ENCODE peak calls at places on chromosomes 1 and 21, in four cellular contexts. One of them, this sample, is unnamed.
A peak's percentile ranks its signal among the peaks of the same experiment; 100 is the strongest.

GRCh38 chr1:15275921-15276683 is 29.1 kb downstream of the FHAD1 start:
- DNase-seq in heart left ventricle: no peak
- DNase-seq in brain microvascular endothelial cell: no peak
- DNase-seq in kidney epithelial cell: no peak
- DNase-seq in this sample: no peak

GRCh38 chr1:204971700-204972336 is 71.2 kb upstream of the CNTN2 start:
- DNase-seq in brain microvascular endothelial cell: peak; percentile 62
- DNase-seq in heart left ventricle: no peak
- DNase-seq in kidney epithelial cell: no peak
- DNase-seq in this sample: peak; percentile 20

GRCh38 chr1:14525262-14525661 is 73.2 kb upstream of the KAZN start:
- DNase-seq in heart left ventricle: no peak
- DNase-seq in brain microvascular endothelial cell: no peak
- DNase-seq in kidney epithelial cell: no peak
- DNase-seq in this sample: no peak

GRCh38 chr1:12615166-12615915 is 2.7 kb downstream of the DHRS3 start:
- DNase-seq in brain microvascular endothelial cell: no peak
- DNase-seq in kidney epithelial cell: no peak
- DNase-seq in heart left ventricle: no peak
- DNase-seq in this sample: no peak

GRCh38 chr1:173410794-173411236 is 66.3 kb upstream of the PRDX6 start:
- DNase-seq in kidney epithelial cell: no peak
- DNase-seq in brain microvascular endothelial cell: no peak
- DNase-seq in heart left ventricle: no peak
- DNase-seq in this sample: no peak

GRCh38 chr1:3074297-3074741 is 5.3 kb downstream of the PRDM16 start:
- DNase-seq in kidney epithelial cell: no peak
- DNase-seq in brain microvascular endothelial cell: no peak
- DNase-seq in heart left ventricle: peak; percentile 48
- DNase-seq in this sample: no peak

GRCh38 chr1:59484090-59484489 is 187.2 kb downstream of the FGGY start:
- DNase-seq in heart left ventricle: no peak
- DNase-seq in kidney epithelial cell: no peak
- DNase-seq in brain microvascular endothelial cell: peak; percentile 85
- DNase-seq in this sample: peak; percentile 79

GRCh38 chr1:216523043-216523442 is 99.8 kb upstream of the USH2A start:
- DNase-seq in kidney epithelial cell: no peak
- DNase-seq in brain microvascular endothelial cell: no peak
- DNase-seq in heart left ventricle: no peak
- DNase-seq in this sample: no peak

GRCh38 chr1:213457097-213457680 is 406.1 kb downstream of the RPS6KC1 start:
- DNase-seq in brain microvascular endothelial cell: no peak
- DNase-seq in heart left ventricle: peak; percentile 48
- DNase-seq in kidney epithelial cell: no peak
- DNase-seq in this sample: no peak

GRCh38 chr1:70103770-70104169 is 101.6 kb downstream of the LRRC40 start:
- DNase-seq in kidney epithelial cell: no peak
- DNase-seq in brain microvascular endothelial cell: no peak
- DNase-seq in heart left ventricle: no peak
- DNase-seq in this sample: no peak

GRCh38 chr1:159929155-159930051 is 4.1 kb upstream of the TAGLN2 start:
- DNase-seq in kidney epithelial cell: no peak
- DNase-seq in brain microvascular endothelial cell: no peak
- DNase-seq in heart left ventricle: no peak
- DNase-seq in this sample: no peak

GRCh38 chr1:58447891-58448290 is 98.6 kb downstream of the OMA1 start:
- DNase-seq in kidney epithelial cell: no peak
- DNase-seq in heart left ventricle: no peak
- DNase-seq in brain microvascular endothelial cell: no peak
- DNase-seq in this sample: no peak

GRCh38 chr1:111515291-111516007 is 12.0 kb upstream of the ADORA3 start:
- DNase-seq in heart left ventricle: peak; percentile 93
- DNase-seq in brain microvascular endothelial cell: peak; percentile 27
- DNase-seq in kidney epithelial cell: no peak
- DNase-seq in this sample: no peak

GRCh38 chr1:67687649-67688048 is 2.6 kb downstream of the GADD45A start:
- DNase-seq in kidney epithelial cell: peak; percentile 70
- DNase-seq in brain microvascular endothelial cell: peak; percentile 49
- DNase-seq in heart left ventricle: no peak
- DNase-seq in this sample: peak; percentile 60

GRCh38 chr1:206685749-206686485 is 1.2 kb downstream of the MAPKAPK2 start:
- DNase-seq in heart left ventricle: peak; percentile 76
- DNase-seq in brain microvascular endothelial cell: peak; percentile 57
- DNase-seq in kidney epithelial cell: peak; percentile 56
- DNase-seq in this sample: no peak

GRCh38 chr21:19999369-20000272 is 998.6 kb upstream of the NCAM2 start:
- DNase-seq in brain microvascular endothelial cell: no peak
- DNase-seq in heart left ventricle: no peak
- DNase-seq in kidney epithelial cell: no peak
- DNase-seq in this sample: no peak

GRCh38 chr1:1752671-1753606 is 25.3 kb downstream of the NADK start:
- DNase-seq in brain microvascular endothelial cell: no peak
- DNase-seq in kidney epithelial cell: no peak
- DNase-seq in heart left ventricle: no peak
- DNase-seq in this sample: no peak

DNA sequence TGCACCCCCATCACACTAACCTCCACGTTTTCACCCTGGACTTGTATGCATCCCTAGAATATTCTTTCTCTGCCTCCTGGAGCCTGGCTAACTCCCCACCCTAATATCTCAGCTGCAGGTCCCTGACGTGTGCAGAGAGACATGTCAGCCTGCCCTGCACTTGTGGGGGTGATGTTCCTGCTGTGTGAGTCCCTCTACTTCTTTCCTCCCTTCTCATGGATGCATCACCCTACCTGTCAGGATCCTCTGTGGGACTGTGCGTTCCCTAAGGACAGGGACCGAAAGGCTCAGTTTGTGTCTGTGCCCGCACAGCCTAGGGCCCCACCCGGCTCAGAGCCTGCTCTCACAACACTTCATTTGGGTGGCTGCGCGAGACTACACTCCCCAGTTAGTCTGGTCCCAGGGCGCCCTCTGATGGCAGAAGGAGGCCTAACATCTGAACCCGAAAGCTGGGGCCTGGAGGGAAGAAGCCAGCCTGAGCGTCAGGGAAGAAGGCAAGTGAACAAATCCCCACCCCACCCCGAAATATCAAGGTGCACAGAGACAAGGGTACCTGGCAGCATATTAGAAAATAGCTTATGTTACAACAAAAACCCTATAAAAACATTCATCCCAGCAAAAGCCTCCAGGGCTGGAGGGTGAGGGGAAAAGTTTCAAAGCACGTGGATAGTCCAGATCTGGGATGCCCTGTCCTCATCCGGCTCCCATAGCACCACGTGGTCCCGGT is 3.7 kb downstream of the CD52 start:
- DNase-seq in kidney epithelial cell: peak; percentile 32
- DNase-seq in brain microvascular endothelial cell: peak; percentile 75
- DNase-seq in heart left ventricle: peak; percentile 92
- DNase-seq in this sample: peak; percentile 32
- H3K4me3 ChIP-seq in kidney epithelial cell: no peak overlapping the region
- H3K4me3 ChIP-seq in brain microvascular endothelial cell: peak overlapping the region; percentile 9
- H3K4me3 ChIP-seq in heart left ventricle: no peak overlapping the region
- H3K4me3 ChIP-seq in this sample: no peak overlapping the region

GRCh38 chr1:26957306-26957705 is 3.0 kb downstream of the KDF1 start:
- DNase-seq in heart left ventricle: no peak
- DNase-seq in brain microvascular endothelial cell: no peak
- DNase-seq in kidney epithelial cell: no peak
- DNase-seq in this sample: no peak

GRCh38 chr1:26961826-26962225 is 1.6 kb upstream of the KDF1 start:
- DNase-seq in heart left ventricle: no peak
- DNase-seq in brain microvascular endothelial cell: peak; percentile 88
- DNase-seq in kidney epithelial cell: peak; percentile 71
- DNase-seq in this sample: peak; percentile 90

GRCh38 chr1:26959270-26959669 is 998 bp downstream of the KDF1 start:
- DNase-seq in brain microvascular endothelial cell: no peak
- DNase-seq in heart left ventricle: no peak
- DNase-seq in kidney epithelial cell: no peak
- DNase-seq in this sample: no peak

GRCh38 chr1:26960625-26960966 is 328 bp upstream of the KDF1 start:
- DNase-seq in heart left ventricle: no peak
- DNase-seq in brain microvascular endothelial cell: no peak
- DNase-seq in kidney epithelial cell: no peak
- DNase-seq in this sample: no peak

DNA sequence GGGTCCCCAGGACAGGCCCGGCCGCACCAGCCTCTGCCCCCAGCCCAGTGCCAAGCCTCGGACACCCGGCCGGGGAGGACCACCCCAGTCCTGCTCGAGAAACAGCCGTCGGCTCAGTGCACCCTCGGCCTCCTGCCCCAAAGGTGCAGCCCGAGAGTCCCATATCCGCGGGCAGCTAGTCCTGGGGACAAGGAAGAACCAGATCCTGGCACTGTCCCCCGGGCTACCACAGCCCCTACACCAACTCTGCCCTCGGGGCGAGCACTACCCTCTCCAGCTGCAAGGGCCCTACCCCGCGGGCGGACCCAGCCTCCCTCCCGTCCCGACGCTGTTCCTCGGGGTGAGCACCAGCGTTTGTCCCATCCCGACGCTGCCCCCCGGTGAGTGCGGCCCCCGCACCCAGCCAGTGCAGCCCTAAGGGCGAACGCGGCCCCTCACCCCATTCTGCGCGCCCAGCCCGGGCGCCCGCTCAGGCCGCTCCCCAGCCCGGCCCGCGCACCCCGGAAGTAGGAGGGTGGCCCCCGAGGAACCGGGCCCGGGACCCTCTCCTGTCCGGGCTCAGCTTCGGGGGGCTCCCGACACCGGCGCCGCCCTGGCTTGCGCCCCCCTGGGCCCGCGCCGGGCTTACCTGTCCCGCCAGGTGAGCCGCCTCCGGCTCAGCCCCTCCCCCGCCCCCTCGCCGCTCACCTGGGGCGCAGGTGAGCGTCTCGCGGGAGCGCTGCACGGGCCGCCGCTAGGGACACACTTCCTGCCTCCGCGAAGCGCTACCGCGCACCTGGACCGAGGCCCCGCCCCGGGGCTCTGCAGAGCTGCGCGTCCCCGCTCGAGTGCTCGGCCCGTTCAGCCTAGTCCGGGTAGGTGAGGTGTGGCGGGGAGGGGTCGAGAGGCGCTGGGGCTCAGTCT is at the start of gene KDF1:
- DNase-seq in heart left ventricle: no peak
- DNase-seq in kidney epithelial cell: no peak
- DNase-seq in brain microvascular endothelial cell: no peak
- DNase-seq in this sample: no peak
- H3K4me3 ChIP-seq in heart left ventricle: peak within 1 kb of the TSS; percentile 41
- H3K4me3 ChIP-seq in kidney epithelial cell: peak within 1 kb of the TSS; percentile 47
- H3K4me3 ChIP-seq in brain microvascular endothelial cell: peak within 1 kb of the TSS; percentile 34
- H3K4me3 ChIP-seq in this sample: peak within 1 kb of the TSS; percentile 34

GRCh38 chr1:10900691-10901090 is 104.2 kb upstream of the CASZ1 start:
- DNase-seq in brain microvascular endothelial cell: no peak
- DNase-seq in kidney epithelial cell: no peak
- DNase-seq in heart left ventricle: peak; percentile 20
- DNase-seq in this sample: no peak
- H3K4me3 ChIP-seq in brain microvascular endothelial cell: no peak overlapping the region
- H3K4me3 ChIP-seq in kidney epithelial cell: no peak overlapping the region
- H3K4me3 ChIP-seq in heart left ventricle: no peak overlapping the region
- H3K4me3 ChIP-seq in this sample: no peak overlapping the region

DNA sequence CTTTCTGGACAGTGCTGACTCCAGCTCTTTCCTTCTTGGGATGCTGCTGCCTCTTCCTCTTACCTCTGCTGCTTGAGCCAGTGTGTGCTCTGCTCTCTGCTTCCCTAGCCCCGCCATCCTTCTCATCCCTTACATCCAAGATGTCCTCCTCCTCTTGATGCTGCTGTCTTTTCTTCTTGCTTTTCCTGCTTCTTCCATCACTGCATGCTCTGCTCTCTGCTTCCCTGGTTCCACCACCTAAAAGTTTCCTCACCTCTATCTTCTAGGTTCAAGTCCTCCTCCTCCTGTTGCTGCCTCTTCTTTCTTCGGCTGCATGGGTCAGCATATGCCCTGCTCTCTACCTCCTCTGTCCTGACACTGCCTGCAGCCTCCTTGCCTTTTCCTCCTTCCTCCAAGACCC is 3.4 kb downstream of the NAXE start:
- DNase-seq in heart left ventricle: no peak
- DNase-seq in kidney epithelial cell: no peak
- DNase-seq in brain microvascular endothelial cell: no peak
- DNase-seq in this sample: no peak
- H3K4me3 ChIP-seq in heart left ventricle: no peak overlapping the region
- H3K4me3 ChIP-seq in kidney epithelial cell: no peak overlapping the region
- H3K4me3 ChIP-seq in brain microvascular endothelial cell: no peak overlapping the region
- H3K4me3 ChIP-seq in this sample: no peak overlapping the region

DNA sequence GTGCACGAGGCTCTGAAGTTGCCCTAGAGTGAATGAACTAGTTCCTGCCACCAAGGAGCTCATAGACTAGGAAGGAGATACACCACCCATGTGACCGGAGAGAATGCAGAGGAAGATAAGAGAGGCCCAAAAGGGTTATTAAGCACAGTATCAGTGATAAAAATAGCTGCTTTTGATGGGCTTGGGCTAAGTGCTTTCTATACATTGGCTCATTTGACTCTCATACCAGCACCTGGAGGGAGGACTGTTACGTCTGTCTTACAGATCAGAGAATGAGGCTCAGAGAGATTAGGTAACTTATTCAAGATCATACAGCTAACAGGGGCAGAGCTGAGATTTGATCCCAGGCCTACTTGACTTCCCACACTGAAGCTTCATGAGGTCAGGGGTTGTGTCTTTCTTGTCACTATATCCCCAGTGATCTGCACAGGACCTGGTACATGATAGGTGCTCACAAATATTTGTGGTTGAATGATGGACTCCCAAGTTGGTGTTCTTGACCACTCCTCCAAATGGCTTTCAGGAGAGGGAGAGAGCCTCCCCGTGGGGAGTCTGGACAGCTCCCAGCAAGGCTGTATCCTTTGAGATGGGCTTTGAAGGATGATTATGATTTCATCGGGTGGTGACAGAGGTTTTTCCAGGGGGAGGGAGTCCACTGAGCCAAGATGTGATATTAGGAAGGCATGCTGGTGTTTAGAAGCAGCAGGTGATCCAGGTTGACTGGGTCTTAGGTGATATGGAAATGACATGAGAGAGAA is 14.4 kb downstream of the PPFIA4 start:
- DNase-seq in kidney epithelial cell: no peak
- DNase-seq in heart left ventricle: no peak
- DNase-seq in brain microvascular endothelial cell: no peak
- DNase-seq in this sample: no peak
- H3K4me3 ChIP-seq in kidney epithelial cell: no peak overlapping the region
- H3K4me3 ChIP-seq in heart left ventricle: no peak overlapping the region
- H3K4me3 ChIP-seq in brain microvascular endothelial cell: no peak overlapping the region
- H3K4me3 ChIP-seq in this sample: no peak overlapping the region

DNA sequence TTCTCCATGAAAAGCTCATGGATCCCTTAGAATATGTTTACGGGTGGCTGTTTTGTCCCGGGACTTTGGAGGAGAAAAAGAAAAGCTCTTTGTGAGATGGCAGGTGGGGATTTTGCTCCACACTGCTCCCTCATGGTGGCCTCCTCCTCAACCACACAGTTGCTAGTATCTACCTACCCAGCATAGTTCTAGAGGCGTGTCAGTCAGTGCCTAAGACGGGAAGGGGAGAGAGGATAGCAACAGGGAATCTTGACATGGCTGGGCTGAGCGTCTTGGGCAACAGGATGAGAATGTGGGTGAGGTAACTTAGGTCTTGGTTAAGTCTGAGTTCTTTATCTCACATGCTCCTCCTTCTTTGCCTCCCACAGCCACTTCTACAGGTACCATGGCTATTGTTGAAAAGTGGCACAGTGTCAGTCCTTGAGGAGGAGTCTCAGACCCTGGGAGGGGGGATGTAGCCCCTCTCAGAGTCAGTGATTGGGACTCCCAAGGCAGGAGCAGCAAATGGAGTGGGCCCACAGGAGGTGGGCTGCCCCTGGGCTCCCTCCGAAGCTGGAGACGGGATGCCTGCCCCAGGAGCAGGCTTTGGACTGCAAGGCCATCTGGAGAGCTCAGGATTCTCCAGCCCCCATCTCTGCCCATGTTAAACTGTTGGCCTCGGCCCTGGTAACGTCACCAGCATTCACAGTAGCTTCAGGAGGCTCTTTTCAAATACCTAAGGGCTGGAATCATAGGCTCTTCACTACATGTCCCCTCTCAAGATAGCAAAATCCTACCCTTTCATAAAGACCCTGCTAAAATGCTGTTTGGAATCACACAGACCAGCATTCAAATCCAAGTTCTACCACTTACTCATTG is 75.5 kb downstream of the TENT5C start:
- DNase-seq in brain microvascular endothelial cell: no peak
- DNase-seq in heart left ventricle: no peak
- DNase-seq in kidney epithelial cell: no peak
- DNase-seq in this sample: no peak
- H3K4me3 ChIP-seq in brain microvascular endothelial cell: no peak overlapping the region
- H3K4me3 ChIP-seq in heart left ventricle: no peak overlapping the region
- H3K4me3 ChIP-seq in kidney epithelial cell: no peak overlapping the region
- H3K4me3 ChIP-seq in this sample: no peak overlapping the region

This sample was measured in skeletal muscle cell.